ENCODE peak calls at places on chromosomes 7 and 10, in eight cellular contexts. B is choroid plexus epithelial cell, R is BE2C, F is GM06990, M is tibial artery, L is HCT116, T is transverse colon, H is fibroblast of pulmonary artery. O is an unnamed sample.

GRCh38 chr7:50856821-50857220 is 74.1 kb upstream of the GRB10 start:
- DNase-seq in H (no peak), M (no peak), T (no peak), F (no peak), B (no peak), L (no peak), R (no peak), O (no peak)

GRCh38 chr7:101681170-101682007 is 52.3 kb upstream of the MYL10 start:
- DNase-seq in M (peak; percentile 75), H (peak; percentile 71), L (peak; percentile 26), B (peak; percentile 56), F (no peak), R (peak; percentile 84), T (no peak), O (no peak)

GRCh38 chr7:93374345-93374940 is 142.3 kb downstream of the VPS50 start:
- DNase-seq in M (no peak), B (peak; percentile 72), F (peak; percentile 15), L (peak; percentile 24), T (no peak), H (peak; percentile 57), R (no peak), O (no peak)

GRCh38 chr7:74409571-74409970 is 44.1 kb upstream of the GTF2IRD1 start:
- DNase-seq in M (no peak), B (no peak), L (no peak), F (no peak), H (no peak), T (no peak), R (no peak), O (no peak)

GRCh38 chr7:44282601-44283171 is 42.7 kb downstream of the CAMK2B start:
- DNase-seq in H (no peak), T (peak; percentile 3), B (no peak), F (no peak), L (no peak), M (peak; percentile 18), R (peak; percentile 8), O (no peak)

GRCh38 chr10:44928462-44928861 is 17.3 kb downstream of the TMEM72 start:
- DNase-seq in R (no peak), H (no peak), T (no peak), M (no peak), B (no peak), L (no peak), F (no peak), O (no peak)

GRCh38 chr10:122052702-122053101 is 63.7 kb downstream of the TACC2 start:
- DNase-seq in M (no peak), H (no peak), R (no peak), L (no peak), F (no peak), B (no peak), T (no peak), O (no peak)

GRCh38 chr7:26155531-26156375 is 3.8 kb downstream of the NFE2L3 start:
- DNase-seq in M (no peak), F (no peak), H (peak; percentile 46), R (no peak), L (no peak), B (peak; percentile 59), T (no peak), O (no peak)

GRCh38 chr10:117241541-117242462 is 888 bp downstream of the SLC18A2 start:
- DNase-seq in F (no peak), R (no peak), B (peak; percentile 12), M (no peak), H (no peak), L (no peak), T (no peak), O (no peak)

GRCh38 chr7:944744-945143 is 9.7 kb downstream of the ADAP1 start:
- DNase-seq in T (no peak), F (no peak), B (no peak), R (no peak), H (no peak), L (no peak), M (no peak), O (no peak)

GRCh38 chr10:4639960-4640359 is 186.0 kb upstream of the AKR1E2 start:
- DNase-seq in T (no peak), H (peak; percentile 58), R (no peak), L (no peak), B (no peak), M (peak; percentile 54), F (no peak), O (peak; percentile 49)

GRCh38 chr7:101932053-101932452 is 114.6 kb downstream of the CUX1 start:
- DNase-seq in F (no peak), M (no peak), L (no peak), B (no peak), T (no peak), R (no peak), H (no peak), O (no peak)

GRCh38 chr7:27149817-27150567 is 2.4 kb downstream of the HOXA3 start:
- DNase-seq in H (no peak), T (peak; percentile 40), M (no peak), L (no peak), F (no peak), B (no peak), R (no peak), O (no peak)

GRCh38 chr7:64872809-64873500 is 30.1 kb upstream of the ZNF273 start:
- DNase-seq in L (no peak), M (no peak), F (no peak), T (no peak), R (no peak), H (no peak), B (no peak), O (no peak)

GRCh38 chr7:122550545-122550944 is 148.4 kb downstream of the RNF133 start:
- DNase-seq in T (no peak), L (no peak), R (no peak), F (no peak), M (no peak), H (peak; percentile 22), B (peak; percentile 60), O (peak; percentile 18)

GRCh38 chr10:132944510-132944909 is 2.1 kb upstream of the CFAP46 start:
- DNase-seq in T (no peak), L (no peak), M (no peak), H (no peak), B (no peak), R (no peak), F (no peak), O (no peak)

GRCh38 chr7:141012696-141013344 is 1.9 kb downstream of the MRPS33 start:
- DNase-seq in M (no peak), R (no peak), F (no peak), B (no peak), H (no peak), T (no peak), L (no peak), O (no peak)

GRCh38 chr10:24439935-24440334 is 231.0 kb downstream of the KIAA1217 start:
- DNase-seq in F (no peak), M (no peak), R (no peak), T (no peak), L (no peak), B (no peak), H (no peak), O (no peak)

GRCh38 chr10:113058175-113058961 is 108.3 kb downstream of the TCF7L2 start:
- DNase-seq in L (no peak), B (peak; percentile 86), T (peak; percentile 46), M (no peak), R (peak; percentile 54), F (no peak), H (peak; percentile 89), O (no peak)

GRCh38 chr7:155620497-155620896 is 24.0 kb upstream of the RBM33 start:
- DNase-seq in R (no peak), L (no peak), B (no peak), H (no peak), F (no peak), T (no peak), M (no peak), O (no peak)

GRCh38 chr7:47536705-47537611 is 45.0 kb downstream of the TNS3 start:
- DNase-seq in T (peak; percentile 59), M (peak; percentile 73), R (peak; percentile 26), H (peak; percentile 58), F (no peak), B (peak; percentile 57), L (no peak), O (no peak)

GRCh38 chr7:28272461-28272877 is 91.9 kb upstream of the JAZF1 start:
- DNase-seq in L (peak; percentile 24), F (no peak), H (peak; percentile 65), B (peak; percentile 79), M (peak; percentile 45), T (peak; percentile 25), R (peak; percentile 84), O (no peak)
- TF ChIP-seq CTCF in L (peak; percentile 47), F (peak; percentile 43), H (peak; percentile 86), B (peak; percentile 91), M (peak; percentile 34), T (peak; percentile 51), R (peak; percentile 94), O (peak; percentile 39)

DNA sequence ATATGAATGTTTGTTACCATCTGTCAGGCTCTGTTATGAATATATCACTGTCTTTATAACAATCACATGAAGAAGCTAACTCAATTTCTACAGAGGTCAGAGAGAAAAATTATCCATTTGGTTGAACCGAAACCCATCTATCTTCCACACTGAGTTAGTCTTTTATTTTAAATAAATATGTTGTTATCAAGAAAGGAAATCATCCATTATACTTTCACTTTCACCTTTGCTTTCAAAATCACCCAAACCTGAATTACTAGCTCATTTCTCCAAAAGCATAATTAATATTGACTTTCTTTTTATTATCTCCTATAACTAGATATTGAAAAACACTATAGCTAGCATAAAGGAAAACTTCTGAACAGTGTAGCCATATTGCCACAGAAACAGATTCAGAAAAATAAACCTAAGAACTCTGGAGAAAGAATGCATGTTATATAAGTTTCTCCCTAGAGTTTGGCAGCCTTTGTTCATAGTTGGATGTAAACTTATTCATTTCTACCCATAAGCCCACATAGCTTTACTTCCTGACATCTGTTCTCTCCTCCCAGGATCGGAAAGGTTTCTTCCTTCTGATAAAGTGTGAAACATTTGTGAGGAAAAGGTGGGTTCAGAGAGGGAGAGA is 66.0 kb downstream of the NPSR1 start:
- DNase-seq in B (peak; percentile 2), F (no peak), R (no peak), L (no peak), T (no peak), M (no peak), H (no peak), O (no peak)
- H3K4me3 ChIP-seq in B (no peak overlapping the region), F (no peak overlapping the region), R (no peak overlapping the region), L (no peak overlapping the region), T (no peak overlapping the region), M (no peak overlapping the region), H (peak overlapping the region; percentile 4), O (no peak overlapping the region)

DNA sequence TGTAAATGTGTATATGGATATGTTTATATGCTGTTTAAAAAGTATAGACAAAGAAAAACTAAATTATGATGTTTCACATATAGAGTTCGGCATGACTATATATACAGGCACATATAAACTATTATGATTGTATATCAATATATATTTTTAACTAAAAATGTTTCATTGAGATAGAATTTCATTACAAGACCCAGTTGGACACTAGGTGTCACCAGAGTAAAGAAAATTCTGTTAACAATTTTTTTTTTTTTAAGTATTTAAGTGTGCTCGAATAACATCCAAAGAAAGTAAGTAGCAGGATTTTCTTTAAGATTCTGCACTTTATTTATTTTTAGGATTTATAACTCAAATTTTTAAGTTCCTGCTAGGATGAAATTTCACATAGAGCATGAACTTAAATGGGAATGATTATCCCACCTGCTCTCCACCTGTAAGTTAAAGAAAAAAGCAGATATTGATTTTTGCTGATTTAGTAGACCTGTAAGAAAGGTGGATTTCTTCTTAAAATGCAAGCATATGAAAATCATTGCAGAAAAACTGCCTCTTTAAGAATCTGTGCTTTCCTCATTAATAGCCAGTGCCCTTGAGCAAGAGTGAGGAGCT is 961.5 kb downstream of the PCDH15 start:
- DNase-seq in M (no peak), F (no peak), R (no peak), L (no peak), B (peak; percentile 45), H (peak; percentile 50), T (no peak), O (peak; percentile 18)
- TF ChIP-seq CTCF in M (no peak), F (peak; percentile 37), R (peak; percentile 32), L (no peak), B (peak; percentile 55), H (peak; percentile 44), T (peak; percentile 46), O (peak; percentile 40)

GRCh38 chr10:35834916-35835499 is 192.9 kb upstream of the FZD8 start:
- DNase-seq in B (no peak), H (no peak), T (no peak), M (no peak), L (no peak), R (no peak), F (no peak), O (no peak)
- H3K4me3 ChIP-seq in B (no peak overlapping the region), H (no peak overlapping the region), T (no peak overlapping the region), M (no peak overlapping the region), L (no peak overlapping the region), R (no peak overlapping the region), F (no peak overlapping the region), O (no peak overlapping the region)

O was measured in LNCaP clone FGC.